ENCODE peak calls at places on chromosomes 5 and 9, in six cellular contexts. One of them, this sample, is unnamed.

GRCh38 chr5:19987594-19988345 is at the start of gene CDH18:
- DNase-seq in GM03348: peak
- DNase-seq in endothelial cell: peak
- DNase-seq in hypothalamus: peak
- DNase-seq in sciatic nerve: peak
- DNase-seq in stimulated activated CD4-positive, alpha-beta T cell treated with anti-CD3 and anti-CD28 coated beads, Interleukin-2, amount 100 ng/mL, for 48 hours: no peak
- DNase-seq in this sample: peak

GRCh38 chr5:157496847-157497246 is 36.8 kb downstream of the NIPAL4 start:
- DNase-seq in GM03348: no peak
- DNase-seq in endothelial cell: no peak
- DNase-seq in hypothalamus: no peak
- DNase-seq in sciatic nerve: no peak
- DNase-seq in stimulated activated CD4-positive, alpha-beta T cell treated with anti-CD3 and anti-CD28 coated beads, Interleukin-2, amount 100 ng/mL, for 48 hours: no peak
- DNase-seq in this sample: no peak

GRCh38 chr9:128159073-128159783 is 837 bp upstream of the BBLN start:
- DNase-seq in GM03348: no peak
- DNase-seq in endothelial cell: no peak
- DNase-seq in hypothalamus: no peak
- DNase-seq in sciatic nerve: no peak
- DNase-seq in stimulated activated CD4-positive, alpha-beta T cell treated with anti-CD3 and anti-CD28 coated beads, Interleukin-2, amount 100 ng/mL, for 48 hours: peak
- DNase-seq in this sample: no peak

GRCh38 chr5:142550471-142550870 is 135.4 kb downstream of the FGF1 start:
- DNase-seq in GM03348: no peak
- DNase-seq in endothelial cell: no peak
- DNase-seq in hypothalamus: no peak
- DNase-seq in sciatic nerve: no peak
- DNase-seq in stimulated activated CD4-positive, alpha-beta T cell treated with anti-CD3 and anti-CD28 coated beads, Interleukin-2, amount 100 ng/mL, for 48 hours: no peak
- DNase-seq in this sample: no peak

GRCh38 chr9:35616681-35617459 is 1.3 kb downstream of the CD72 start:
- DNase-seq in GM03348: peak
- DNase-seq in endothelial cell: peak
- DNase-seq in hypothalamus: no peak
- DNase-seq in sciatic nerve: peak
- DNase-seq in stimulated activated CD4-positive, alpha-beta T cell treated with anti-CD3 and anti-CD28 coated beads, Interleukin-2, amount 100 ng/mL, for 48 hours: peak
- DNase-seq in this sample: peak

GRCh38 chr9:134318941-134319305 is 7.3 kb upstream of the RXRA start:
- DNase-seq in GM03348: no peak
- DNase-seq in endothelial cell: no peak
- DNase-seq in hypothalamus: no peak
- DNase-seq in sciatic nerve: peak
- DNase-seq in stimulated activated CD4-positive, alpha-beta T cell treated with anti-CD3 and anti-CD28 coated beads, Interleukin-2, amount 100 ng/mL, for 48 hours: no peak
- DNase-seq in this sample: no peak

GRCh38 chr5:34691326-34691725 is 35.2 kb downstream of the RAI14 start:
- DNase-seq in GM03348: peak
- DNase-seq in endothelial cell: no peak
- DNase-seq in hypothalamus: no peak
- DNase-seq in sciatic nerve: no peak
- DNase-seq in stimulated activated CD4-positive, alpha-beta T cell treated with anti-CD3 and anti-CD28 coated beads, Interleukin-2, amount 100 ng/mL, for 48 hours: no peak
- DNase-seq in this sample: peak

GRCh38 chr9:109476781-109477268 is 21.3 kb downstream of the PTPN3 start:
- DNase-seq in GM03348: no peak
- DNase-seq in endothelial cell: no peak
- DNase-seq in hypothalamus: no peak
- DNase-seq in sciatic nerve: no peak
- DNase-seq in stimulated activated CD4-positive, alpha-beta T cell treated with anti-CD3 and anti-CD28 coated beads, Interleukin-2, amount 100 ng/mL, for 48 hours: no peak
- DNase-seq in this sample: no peak

GRCh38 chr9:115944166-115944948 is 209.2 kb upstream of the PAPPA start:
- DNase-seq in GM03348: peak
- DNase-seq in endothelial cell: no peak
- DNase-seq in hypothalamus: no peak
- DNase-seq in sciatic nerve: peak
- DNase-seq in stimulated activated CD4-positive, alpha-beta T cell treated with anti-CD3 and anti-CD28 coated beads, Interleukin-2, amount 100 ng/mL, for 48 hours: no peak
- DNase-seq in this sample: peak

GRCh38 chr9:4070266-4070665 is 229.6 kb downstream of the GLIS3 start:
- DNase-seq in GM03348: no peak
- DNase-seq in endothelial cell: no peak
- DNase-seq in hypothalamus: no peak
- DNase-seq in sciatic nerve: no peak
- DNase-seq in stimulated activated CD4-positive, alpha-beta T cell treated with anti-CD3 and anti-CD28 coated beads, Interleukin-2, amount 100 ng/mL, for 48 hours: no peak
- DNase-seq in this sample: no peak

GRCh38 chr5:149730620-149731331 is 666 bp downstream of the PPARGC1B start:
- DNase-seq in GM03348: peak
- DNase-seq in endothelial cell: peak
- DNase-seq in hypothalamus: no peak
- DNase-seq in sciatic nerve: peak
- DNase-seq in stimulated activated CD4-positive, alpha-beta T cell treated with anti-CD3 and anti-CD28 coated beads, Interleukin-2, amount 100 ng/mL, for 48 hours: peak
- DNase-seq in this sample: peak

GRCh38 chr5:759111-759741 is 25.3 kb downstream of the ZDHHC11B start:
- DNase-seq in GM03348: peak
- DNase-seq in endothelial cell: no peak
- DNase-seq in hypothalamus: no peak
- DNase-seq in sciatic nerve: peak
- DNase-seq in stimulated activated CD4-positive, alpha-beta T cell treated with anti-CD3 and anti-CD28 coated beads, Interleukin-2, amount 100 ng/mL, for 48 hours: no peak
- DNase-seq in this sample: peak

GRCh38 chr5:81235287-81236072 is 2.4 kb downstream of the CKMT2 start:
- DNase-seq in GM03348: no peak
- DNase-seq in endothelial cell: no peak
- DNase-seq in hypothalamus: no peak
- DNase-seq in sciatic nerve: no peak
- DNase-seq in stimulated activated CD4-positive, alpha-beta T cell treated with anti-CD3 and anti-CD28 coated beads, Interleukin-2, amount 100 ng/mL, for 48 hours: no peak
- DNase-seq in this sample: peak

GRCh38 chr5:59193616-59194319 is 610.9 kb downstream of the RAB3C start:
- DNase-seq in GM03348: peak
- DNase-seq in endothelial cell: no peak
- DNase-seq in hypothalamus: no peak
- DNase-seq in sciatic nerve: no peak
- DNase-seq in stimulated activated CD4-positive, alpha-beta T cell treated with anti-CD3 and anti-CD28 coated beads, Interleukin-2, amount 100 ng/mL, for 48 hours: no peak
- DNase-seq in this sample: peak

GRCh38 chr9:85213650-85214607 is 527.8 kb downstream of the AGTPBP1 start:
- DNase-seq in GM03348: no peak
- DNase-seq in endothelial cell: no peak
- DNase-seq in hypothalamus: no peak
- DNase-seq in sciatic nerve: no peak
- DNase-seq in stimulated activated CD4-positive, alpha-beta T cell treated with anti-CD3 and anti-CD28 coated beads, Interleukin-2, amount 100 ng/mL, for 48 hours: no peak
- DNase-seq in this sample: no peak

GRCh38 chr9:111038336-111039202 is at the start of gene LPAR1:
- DNase-seq in GM03348: peak
- DNase-seq in endothelial cell: peak
- DNase-seq in hypothalamus: peak
- DNase-seq in sciatic nerve: peak
- DNase-seq in stimulated activated CD4-positive, alpha-beta T cell treated with anti-CD3 and anti-CD28 coated beads, Interleukin-2, amount 100 ng/mL, for 48 hours: no peak
- DNase-seq in this sample: peak

GRCh38 chr9:37979844-37980243 is 75.9 kb upstream of the SLC25A51 start:
- DNase-seq in GM03348: no peak
- DNase-seq in endothelial cell: no peak
- DNase-seq in hypothalamus: no peak
- DNase-seq in sciatic nerve: no peak
- DNase-seq in stimulated activated CD4-positive, alpha-beta T cell treated with anti-CD3 and anti-CD28 coated beads, Interleukin-2, amount 100 ng/mL, for 48 hours: no peak
- DNase-seq in this sample: no peak

GRCh38 chr9:69036799-69037198 is 1.2 kb downstream of the FXN start:
- DNase-seq in GM03348: no peak
- DNase-seq in endothelial cell: no peak
- DNase-seq in hypothalamus: no peak
- DNase-seq in sciatic nerve: no peak
- DNase-seq in stimulated activated CD4-positive, alpha-beta T cell treated with anti-CD3 and anti-CD28 coated beads, Interleukin-2, amount 100 ng/mL, for 48 hours: no peak
- DNase-seq in this sample: no peak

GRCh38 chr9:114099523-114100270 is 605 bp upstream of the KIF12 start:
- DNase-seq in GM03348: no peak
- DNase-seq in endothelial cell: no peak
- DNase-seq in hypothalamus: no peak
- DNase-seq in sciatic nerve: no peak
- DNase-seq in stimulated activated CD4-positive, alpha-beta T cell treated with anti-CD3 and anti-CD28 coated beads, Interleukin-2, amount 100 ng/mL, for 48 hours: no peak
- DNase-seq in this sample: no peak

GRCh38 chr5:664343-664993 is 28.7 kb downstream of the TPPP start:
- DNase-seq in GM03348: no peak
- DNase-seq in endothelial cell: no peak
- DNase-seq in hypothalamus: no peak
- DNase-seq in sciatic nerve: no peak
- DNase-seq in stimulated activated CD4-positive, alpha-beta T cell treated with anti-CD3 and anti-CD28 coated beads, Interleukin-2, amount 100 ng/mL, for 48 hours: no peak
- DNase-seq in this sample: no peak

GRCh38 chr9:101421653-101422065 is 13.9 kb downstream of the ALDOB start:
- DNase-seq in GM03348: no peak
- DNase-seq in endothelial cell: no peak
- DNase-seq in hypothalamus: no peak
- DNase-seq in sciatic nerve: no peak
- DNase-seq in stimulated activated CD4-positive, alpha-beta T cell treated with anti-CD3 and anti-CD28 coated beads, Interleukin-2, amount 100 ng/mL, for 48 hours: no peak
- DNase-seq in this sample: no peak

GRCh38 chr9:122005597-122005996 is 87.5 kb downstream of the TTLL11 start:
- DNase-seq in GM03348: peak
- DNase-seq in endothelial cell: peak
- DNase-seq in hypothalamus: no peak
- DNase-seq in sciatic nerve: no peak
- DNase-seq in stimulated activated CD4-positive, alpha-beta T cell treated with anti-CD3 and anti-CD28 coated beads, Interleukin-2, amount 100 ng/mL, for 48 hours: no peak
- DNase-seq in this sample: peak

GRCh38 chr9:129323376-129323998 is 145.4 kb upstream of the IER5L start:
- DNase-seq in GM03348: no peak
- DNase-seq in endothelial cell: no peak
- DNase-seq in hypothalamus: no peak
- DNase-seq in sciatic nerve: peak
- DNase-seq in stimulated activated CD4-positive, alpha-beta T cell treated with anti-CD3 and anti-CD28 coated beads, Interleukin-2, amount 100 ng/mL, for 48 hours: no peak
- DNase-seq in this sample: no peak

GRCh38 chr9:83401328-83401895 is 136.8 kb downstream of the FRMD3 start:
- DNase-seq in GM03348: no peak
- DNase-seq in endothelial cell: no peak
- DNase-seq in hypothalamus: no peak
- DNase-seq in sciatic nerve: no peak
- DNase-seq in stimulated activated CD4-positive, alpha-beta T cell treated with anti-CD3 and anti-CD28 coated beads, Interleukin-2, amount 100 ng/mL, for 48 hours: no peak
- DNase-seq in this sample: peak

GRCh38 chr5:141874262-141874964 is 3.8 kb downstream of the PCDH1 start:
- DNase-seq in GM03348: no peak
- DNase-seq in endothelial cell: no peak
- DNase-seq in hypothalamus: no peak
- DNase-seq in sciatic nerve: no peak
- DNase-seq in stimulated activated CD4-positive, alpha-beta T cell treated with anti-CD3 and anti-CD28 coated beads, Interleukin-2, amount 100 ng/mL, for 48 hours: no peak
- DNase-seq in this sample: no peak

This sample was measured in cardiac fibroblast.